ENCODE peak calls at places on chromosome 1, in nine cellular contexts. S, B, J, V, P, E, Q, N and X are unnamed samples.

GRCh38 chr1:33454646-33455282 is 17.7 kb upstream of the ZSCAN20 start:
- DNase-seq in S (no peak), B (no peak), J (no peak), V (no peak), P (no peak), E (no peak), Q (no peak), N (no peak), X (no peak)

GRCh38 chr1:234433563-234434285 is 45.3 kb downstream of the TARBP1 start:
- DNase-seq in S (no peak), B (no peak), J (peak), V (no peak), P (no peak), E (peak), Q (no peak), N (no peak), X (no peak)

GRCh38 chr1:37726191-37726590 is 33.9 kb downstream of the CDCA8 start:
- DNase-seq in S (no peak), B (no peak), J (no peak), V (no peak), P (no peak), E (no peak), Q (no peak), N (no peak), X (no peak)

GRCh38 chr1:31976401-31976800 is 37.3 kb upstream of the KHDRBS1 start:
- DNase-seq in S (no peak), B (no peak), J (peak), V (no peak), P (no peak), E (no peak), Q (no peak), N (no peak), X (no peak)

GRCh38 chr1:97004743-97005142 is 283.2 kb downstream of the PTBP2 start:
- DNase-seq in S (no peak), B (no peak), J (no peak), V (no peak), P (no peak), E (no peak), Q (no peak), N (no peak), X (no peak)

GRCh38 chr1:212281589-212281988 is 3.6 kb upstream of the PPP2R5A start:
- DNase-seq in S (no peak), B (no peak), J (peak), V (no peak), P (no peak), E (no peak), Q (no peak), N (no peak), X (no peak)

GRCh38 chr1:179226749-179227148 is 2.7 kb downstream of the ABL2 start:
- DNase-seq in S (no peak), B (no peak), J (no peak), V (no peak), P (no peak), E (no peak), Q (no peak), N (no peak), X (no peak)

GRCh38 chr1:111730706-111731105 is 8.5 kb downstream of the INKA2 start:
- DNase-seq in S (no peak), B (no peak), J (no peak), V (no peak), P (no peak), E (no peak), Q (no peak), N (no peak), X (no peak)

GRCh38 chr1:941027-941587 is 17.4 kb downstream of the SAMD11 start:
- DNase-seq in S (no peak), B (no peak), J (peak), V (no peak), P (no peak), E (no peak), Q (no peak), N (no peak), X (no peak)

GRCh38 chr1:84771895-84772294 is 81.6 kb upstream of the SSX2IP start:
- DNase-seq in S (no peak), B (no peak), J (peak), V (no peak), P (no peak), E (peak), Q (no peak), N (no peak), X (no peak)

GRCh38 chr1:108049083-108049819 is 84.3 kb upstream of the VAV3 start:
- DNase-seq in S (no peak), B (peak), J (peak), V (no peak), P (peak), E (peak), Q (no peak), N (peak), X (no peak)